ENCODE peak calls at places on chromosome 13, in nine cellular contexts. S is breast epithelium; N is uterus; F is CD4-positive, alpha-beta T cell; A is thoracic aorta; J is cardiac muscle cell; U is fibroblast of lung; E is mammary epithelial cell; D is ascending aorta. O is an unnamed sample.
A peak's percentile ranks its signal among the peaks of the same experiment; 100 is the strongest.

GRCh38 chr13:37700887-37701286 is 102.3 kb upstream of the POSTN start:
- DNase-seq in S (no peak), N (no peak), F (no peak), A (no peak), J (peak; percentile 57), U (peak; percentile 23), E (no peak), D (no peak), O (no peak)

GRCh38 chr13:22789027-22789593 is 391.7 kb upstream of the SGCG start:
- DNase-seq in S (no peak), N (no peak), F (no peak), A (no peak), J (no peak), U (no peak), E (no peak), D (no peak), O (peak; percentile 23)

GRCh38 chr13:59276436-59276835 is 887.3 kb downstream of the DIAPH3 start:
- DNase-seq in S (no peak), N (no peak), F (no peak), A (no peak), J (no peak), U (no peak), E (no peak), D (no peak), O (no peak)

GRCh38 chr13:89541091-89542030 is 1806.1 kb upstream of the MIR17HG start:
- DNase-seq in S (no peak), N (no peak), F (no peak), A (no peak), J (no peak), U (no peak), E (no peak), D (no peak), O (no peak)

GRCh38 chr13:59510377-59510776 is 653.4 kb downstream of the DIAPH3 start:
- DNase-seq in S (no peak), N (no peak), F (no peak), A (no peak), J (no peak), U (no peak), E (no peak), D (no peak), O (no peak)

GRCh38 chr13:100461309-100462035 is 127.1 kb downstream of the GGACT start:
- DNase-seq in S (no peak), N (no peak), F (no peak), A (no peak), J (no peak), U (no peak), E (no peak), D (no peak), O (no peak)

GRCh38 chr13:29782798-29783197 is 67.6 kb downstream of the UBL3 start:
- DNase-seq in S (no peak), N (no peak), F (no peak), A (no peak), J (no peak), U (no peak), E (no peak), D (no peak), O (no peak)

GRCh38 chr13:106373304-106373988 is 162.0 kb downstream of the EFNB2 start:
- DNase-seq in S (no peak), N (no peak), F (no peak), A (no peak), J (peak; percentile 10), U (peak; percentile 20), E (no peak), D (no peak), O (no peak)

GRCh38 chr13:41075034-41075433 is 13.7 kb downstream of the WBP4 start:
- DNase-seq in S (no peak), N (no peak), F (peak; percentile 14), A (no peak), J (peak; percentile 66), U (peak; percentile 9), E (no peak), D (no peak), O (peak; percentile 53)

GRCh38 chr13:62510906-62511655 is 1095.4 kb upstream of the PCDH20 start:
- DNase-seq in S (no peak), N (no peak), F (no peak), A (no peak), J (no peak), U (no peak), E (no peak), D (no peak), O (no peak)

GRCh38 chr13:66348745-66349720 is 881.1 kb downstream of the PCDH9 start:
- DNase-seq in S (no peak), N (no peak), F (no peak), A (no peak), J (peak; percentile 37), U (no peak), E (no peak), D (no peak), O (no peak)

GRCh38 chr13:62875118-62875640 is 1459.5 kb upstream of the PCDH20 start:
- DNase-seq in S (no peak), N (no peak), F (no peak), A (no peak), J (no peak), U (no peak), E (no peak), D (no peak), O (no peak)

GRCh38 chr13:50893211-50893852 is 16.3 kb upstream of the RNASEH2B start:
- DNase-seq in S (no peak), N (no peak), F (no peak), A (no peak), J (peak; percentile 29), U (peak; percentile 37), E (no peak), D (no peak), O (no peak)

GRCh38 chr13:50891206-50891605 is 18.4 kb upstream of the RNASEH2B start:
- DNase-seq in S (no peak), N (no peak), F (no peak), A (no peak), J (no peak), U (no peak), E (no peak), D (no peak), O (no peak)

GRCh38 chr13:50894504-50894903 is 15.1 kb upstream of the RNASEH2B start:
- DNase-seq in S (no peak), N (no peak), F (no peak), A (no peak), J (no peak), U (no peak), E (no peak), D (no peak), O (no peak)

GRCh38 chr13:50894042-50894441 is 15.5 kb upstream of the RNASEH2B start:
- DNase-seq in S (no peak), N (no peak), F (no peak), A (no peak), J (no peak), U (no peak), E (no peak), D (no peak), O (no peak)

GRCh38 chr13:50892162-50892944 is 17.2 kb upstream of the RNASEH2B start:
- DNase-seq in S (no peak), N (no peak), F (peak; percentile 20), A (no peak), J (no peak), U (no peak), E (no peak), D (no peak), O (no peak)
- H3K27ac ChIP-seq in S (no peak overlapping the region), N (peak overlapping the region; percentile 20), F (peak overlapping the region; percentile 47), A (no peak overlapping the region), J (no peak overlapping the region), U (no peak overlapping the region), E (no peak overlapping the region), D (no peak overlapping the region), O (no peak overlapping the region)

DNA sequence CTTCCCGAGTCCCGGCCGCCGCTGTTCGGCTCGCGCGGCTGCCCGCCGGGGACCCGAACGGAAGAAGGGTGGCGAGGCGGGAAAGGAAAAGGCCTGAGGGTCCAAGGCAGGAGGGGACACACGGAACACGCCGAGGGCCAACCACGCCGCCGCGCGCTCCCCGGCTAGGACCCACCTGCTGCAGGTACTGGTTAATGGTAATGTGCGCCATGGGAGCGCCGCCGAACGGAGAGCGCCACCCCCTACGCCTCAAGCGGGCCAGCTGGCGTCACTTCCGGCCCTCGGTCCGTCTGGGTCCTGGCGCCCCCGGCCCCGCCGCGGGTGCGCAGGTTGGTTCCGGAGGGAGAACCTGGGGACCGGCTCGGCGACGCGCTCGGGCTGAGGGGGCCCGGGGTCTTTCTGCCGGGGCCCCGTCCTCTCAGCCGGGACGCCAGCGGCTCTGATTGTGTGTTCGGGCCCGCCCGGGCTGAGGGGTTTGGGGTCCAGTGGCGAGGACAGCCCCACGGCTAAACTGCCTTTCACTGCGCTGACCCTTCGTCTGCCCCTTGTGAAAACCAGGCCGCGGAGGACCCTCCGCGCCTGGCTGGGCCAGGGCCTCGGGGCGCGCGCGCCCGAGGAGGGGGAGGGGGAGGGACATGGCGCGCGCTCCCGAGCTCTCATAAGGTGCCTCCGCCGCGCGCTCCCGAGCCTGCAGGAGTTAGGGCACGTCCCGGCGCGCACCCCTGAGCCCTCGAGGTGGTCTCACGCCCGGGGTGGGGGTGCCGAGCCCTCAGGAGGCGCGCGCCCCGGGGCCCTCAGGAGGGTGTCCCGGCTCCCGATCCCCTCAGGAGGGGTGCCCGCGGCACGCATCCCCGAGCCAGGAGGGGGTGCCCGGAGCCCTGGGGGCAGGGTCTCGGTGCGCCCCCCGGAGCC is at the start of gene PCID2:
- DNase-seq in S (peak; percentile 84), N (peak; percentile 81), F (peak; percentile 88), A (peak; percentile 68), J (peak; percentile 92), U (peak; percentile 88), E (peak; percentile 88), D (peak; percentile 60), O (peak; percentile 90)
- TF ChIP-seq CTCF in S (no peak), N (peak; percentile 43), F (no peak), A (no peak), J (no peak), U (no peak), E (peak; percentile 9), D (no peak), O (no peak)

GRCh38 chr13:108958013-108958376 is 328.6 kb downstream of the MYO16 start:
- DNase-seq in S (no peak), N (no peak), F (no peak), A (no peak), J (no peak), U (no peak), E (no peak), D (no peak), O (no peak)
- H3K27ac ChIP-seq in S (no peak overlapping the region), N (no peak overlapping the region), F (no peak overlapping the region), A (no peak overlapping the region), J (no peak overlapping the region), U (peak overlapping the region; percentile 34), E (peak overlapping the region; percentile 77), D (no peak overlapping the region), O (peak overlapping the region; percentile 70)

DNA sequence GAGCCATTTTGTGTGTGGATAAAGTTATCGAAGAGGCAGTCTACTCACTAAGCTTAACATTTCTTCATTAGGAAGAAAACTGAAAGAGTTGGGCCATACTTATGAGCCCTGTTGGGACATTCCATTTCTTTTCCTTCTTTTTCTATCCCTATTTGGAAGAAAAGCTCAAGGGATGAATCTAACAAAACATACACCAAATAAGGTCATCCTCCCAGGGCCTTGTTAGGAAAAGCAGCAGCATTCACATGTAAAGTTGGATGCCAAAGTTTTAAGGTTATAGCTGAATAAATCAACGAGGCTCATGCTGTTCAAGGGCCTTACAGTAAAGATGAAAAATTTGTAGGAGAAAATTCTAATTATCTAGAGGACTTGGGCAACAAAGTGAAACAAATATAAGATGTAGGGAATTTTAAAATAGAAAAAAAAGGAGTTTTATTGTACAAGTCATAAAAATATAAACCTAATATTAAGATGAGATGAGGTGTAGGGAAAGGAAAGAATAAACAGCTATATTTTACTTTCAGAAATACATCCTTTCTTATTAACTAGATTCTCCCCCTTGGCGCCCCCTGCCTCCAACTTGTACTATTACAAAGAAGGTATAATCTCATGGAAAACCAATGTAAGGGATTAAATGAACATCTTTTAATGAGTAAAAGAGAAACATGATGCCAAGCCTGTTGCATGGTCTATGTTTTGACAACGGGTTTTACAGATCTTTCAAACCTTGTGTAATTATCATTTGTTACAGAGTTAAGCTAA is 160.4 kb downstream of the PCDH20 start:
- DNase-seq in S (no peak), N (no peak), F (no peak), A (no peak), J (peak; percentile 23), U (peak; percentile 11), E (no peak), D (no peak), O (no peak)
- TF ChIP-seq CTCF in S (no peak), N (no peak), F (no peak), A (no peak), J (peak; percentile 32), U (no peak), E (peak; percentile 16), D (no peak), O (no peak)